ENCODE peak calls at places on chromosomes 2 and 18, in eight cellular contexts. P is activated CD8-positive, alpha-beta T cell treated with anti-CD3 and anti-CD28 coated beads for 36 hours; X is neural crest cell; L is upper lobe of right lung; S is left cardiac atrium; E is germinal center; G is BE2C; Q is NCI-H1105 treated with DMSO at 0.1 percent for 48 hours. Z is an unnamed sample.

GRCh38 chr2:10424051-10424450 is 24.1 kb downstream of the ODC1 start:
- DNase-seq in L (no peak), S (no peak), E (no peak), X (no peak), Q (no peak), G (no peak), P (no peak), Z (no peak)

GRCh38 chr2:18545384-18545783 is 15.1 kb downstream of the RDH14 start:
- DNase-seq in P (no peak), E (no peak), G (no peak), S (no peak), Q (no peak), L (no peak), X (no peak), Z (no peak)

GRCh38 chr2:8679827-8680731 is 1.8 kb upstream of the ID2 start:
- DNase-seq in X (no peak), E (no peak), P (no peak), G (peak), L (peak), S (no peak), Q (peak), Z (peak)

GRCh38 chr2:97757062-97757461 is 43.7 kb downstream of the ZAP70 start:
- DNase-seq in P (no peak), Q (no peak), E (no peak), L (no peak), G (no peak), S (no peak), X (no peak), Z (no peak)

GRCh38 chr18:79400591-79401381 is 5.1 kb downstream of the NFATC1 start:
- DNase-seq in E (peak), X (no peak), L (peak), S (no peak), G (no peak), P (peak), Q (no peak), Z (no peak)

GRCh38 chr2:54610700-54611099 is 112.8 kb upstream of the EML6 start:
- DNase-seq in E (no peak), P (no peak), G (no peak), X (no peak), L (no peak), Q (no peak), S (no peak), Z (no peak)

GRCh38 chr2:138814123-138814883 is 34.1 kb upstream of the NXPH2 start:
- DNase-seq in P (no peak), S (no peak), X (no peak), G (no peak), L (no peak), Q (peak), E (no peak), Z (no peak)

GRCh38 chr18:51437280-51438271 is 240.1 kb upstream of the MEX3C start:
- DNase-seq in L (no peak), E (no peak), S (no peak), P (no peak), Q (peak), X (no peak), G (no peak), Z (no peak)

GRCh38 chr2:127035212-127035611 is 71.7 kb downstream of the BIN1 start:
- DNase-seq in L (no peak), P (no peak), X (no peak), G (no peak), S (no peak), Q (no peak), E (no peak), Z (no peak)

GRCh38 chr18:8988262-8988871 is 114.1 kb upstream of the NDUFV2 start:
- DNase-seq in S (peak), X (peak), P (peak), G (peak), L (peak), E (peak), Q (peak), Z (peak)

Z was measured in prostate gland.